ENCODE peak calls at places on chromosomes 7 and 10, in four cellular contexts. V is WTC11, E is substantia nigra, Q is aorta. A is an unnamed sample.
A peak's percentile ranks its signal among the peaks of the same experiment; 100 is the strongest.

GRCh38 chr7:1288996-1289551 is 56.4 kb downstream of the UNCX start:
- DNase-seq in V (no peak), E (no peak), Q (peak; percentile 32), A (no peak)

GRCh38 chr10:97851341-97852001 is 1.8 kb downstream of the GOLGA7B start:
- DNase-seq in V (no peak), E (no peak), Q (no peak), A (no peak)

GRCh38 chr7:141232286-141233051 is 158.6 kb downstream of the TMEM178B start:
- DNase-seq in V (no peak), E (no peak), Q (no peak), A (no peak)

GRCh38 chr10:85168287-85168686 is 839.9 kb downstream of the CCSER2 start:
- DNase-seq in V (no peak), E (no peak), Q (no peak), A (no peak)

GRCh38 chr10:29324220-29324831 is 35.5 kb downstream of the LYZL1 start:
- DNase-seq in V (no peak), E (no peak), Q (no peak), A (no peak)

GRCh38 chr7:78852951-78853350 is 600.5 kb downstream of the MAGI2 start:
- DNase-seq in V (no peak), E (no peak), Q (no peak), A (no peak)

GRCh38 chr10:24299587-24300258 is 90.8 kb downstream of the KIAA1217 start:
- DNase-seq in V (no peak), E (no peak), Q (no peak), A (no peak)

GRCh38 chr10:62399211-62399610 is 25.0 kb downstream of the ZNF365 start:
- DNase-seq in V (no peak), E (no peak), Q (no peak), A (peak; percentile 20)

GRCh38 chr10:116722736-116723427 is 19.5 kb downstream of the HSPA12A start:
- DNase-seq in V (no peak), E (no peak), Q (no peak), A (no peak)

GRCh38 chr7:18201349-18201748 is 173.7 kb upstream of the PRPS1L1 start:
- DNase-seq in V (no peak), E (no peak), Q (no peak), A (peak; percentile 31)

GRCh38 chr7:25636168-25636567 is 407.9 kb upstream of the NPVF start:
- DNase-seq in V (no peak), E (no peak), Q (no peak), A (no peak)

GRCh38 chr7:92246363-92247101 is 758 bp downstream of the ANKIB1 start:
- DNase-seq in V (peak; percentile 62), E (no peak), Q (peak; percentile 44), A (peak; percentile 47)

GRCh38 chr10:68550747-68551411 is 9.3 kb upstream of the TET1 start:
- DNase-seq in V (peak; percentile 67), E (no peak), Q (no peak), A (no peak)

GRCh38 chr10:104527013-104527412 is 114.1 kb upstream of the SORCS3 start:
- DNase-seq in V (no peak), E (no peak), Q (no peak), A (no peak)

GRCh38 chr7:34143397-34143796 is 238.1 kb downstream of the BMPER start:
- DNase-seq in V (no peak), E (no peak), Q (no peak), A (no peak)

GRCh38 chr7:40579401-40579800 is 444.6 kb downstream of the SUGCT start:
- DNase-seq in V (no peak), E (no peak), Q (no peak), A (no peak)

GRCh38 chr10:120492366-120492765 is 35.3 kb downstream of the PLPP4 start:
- DNase-seq in V (no peak), E (no peak), Q (no peak), A (no peak)

GRCh38 chr7:35831208-35831607 is 30.4 kb downstream of the SEPTIN7 start:
- DNase-seq in V (no peak), E (no peak), Q (no peak), A (no peak)

GRCh38 chr10:103784723-103785418 is 70.5 kb downstream of the SH3PXD2A start:
- DNase-seq in V (no peak), E (no peak), Q (no peak), A (peak; percentile 82)

GRCh38 chr10:120019568-120019967 is 127.0 kb downstream of the SEC23IP start:
- DNase-seq in V (no peak), E (no peak), Q (no peak), A (no peak)

GRCh38 chr7:39624935-39625694 is 1.7 kb downstream of the RALA start:
- DNase-seq in V (no peak), E (no peak), Q (no peak), A (no peak)

GRCh38 chr10:63375006-63375405 is 90.8 kb downstream of the JMJD1C start:
- DNase-seq in V (no peak), E (no peak), Q (no peak), A (no peak)

GRCh38 chr7:8442814-8443304 is 9.4 kb downstream of the NXPH1 start:
- DNase-seq in V (peak; percentile 94), E (peak; percentile 51), Q (peak; percentile 61), A (peak; percentile 87)

GRCh38 chr7:107592361-107593024 is 12.4 kb downstream of the BCAP29 start:
- DNase-seq in V (no peak), E (no peak), Q (no peak), A (no peak)

GRCh38 chr7:54725255-54725654 is 33.8 kb downstream of the SEC61G start:
- DNase-seq in V (no peak), E (no peak), Q (no peak), A (no peak)

GRCh38 chr7:150979706-150980390 is 1.7 kb upstream of the KCNH2 start:
- DNase-seq in V (no peak), E (no peak), Q (no peak), A (peak; percentile 71)